ENCODE peak calls at places on chromosomes 6 and 20, in four cellular contexts. Z is NB4; C is stimulated activated CD4-positive, alpha-beta T cell treated with anti-CD3 and anti-CD28 coated beads, TNF-alpha, amount 100 ng/mL, for 24 hours; I is activated CD4-positive, alpha-beta T cell treated with anti-CD3 and anti-CD28 coated beads, Interleukin-2, amount 10 ng/mL, durations not matched to agents 24 days and 14 days. K is an unnamed sample.

GRCh38 chr20:43667341-43668132 is 623 bp downstream of the MYBL2 start:
- DNase-seq in Z (peak), C (peak), I (peak), K (peak)

GRCh38 chr6:157075549-157076426 is 247.5 kb downstream of the TMEM242 start:
- DNase-seq in Z (no peak), C (peak), I (peak), K (no peak)

GRCh38 chr6:132286298-132287019 is 114.8 kb downstream of the MOXD1 start:
- DNase-seq in Z (no peak), C (no peak), I (no peak), K (no peak)

GRCh38 chr6:69867075-69867911 is 937 bp downstream of the COL19A1 start:
- DNase-seq in Z (peak), C (peak), I (peak), K (no peak)

GRCh38 chr6:157879873-157880254 is 56.8 kb downstream of the SNX9 start:
- DNase-seq in Z (no peak), C (no peak), I (no peak), K (no peak)

GRCh38 chr20:63475209-63475608 is 2.8 kb upstream of the KCNQ2 start:
- DNase-seq in Z (peak), C (no peak), I (peak), K (peak)

GRCh38 chr6:73532288-73532687 is 11.5 kb upstream of the EEF1A1 start:
- DNase-seq in Z (no peak), C (no peak), I (no peak), K (no peak)

GRCh38 chr6:138563231-138563630 is 63.9 kb upstream of the NHSL1 start:
- DNase-seq in Z (no peak), C (no peak), I (no peak), K (no peak)

GRCh38 chr6:101275251-101275650 is 118.3 kb upstream of the GRIK2 start:
- DNase-seq in Z (no peak), C (no peak), I (no peak), K (no peak)

GRCh38 chr20:38075161-38075998 is 41.8 kb downstream of the RPRD1B start:
- DNase-seq in Z (no peak), C (no peak), I (no peak), K (no peak)

GRCh38 chr6:37011656-37012378 is 6.4 kb downstream of the FGD2 start:
- DNase-seq in Z (peak), C (no peak), I (no peak), K (no peak)

GRCh38 chr6:152897807-152898399 is 84.9 kb downstream of the FBXO5 start:
- DNase-seq in Z (peak), C (peak), I (peak), K (no peak)

GRCh38 chr20:1434571-1435336 is 31.9 kb downstream of the NSFL1C start:
- DNase-seq in Z (peak), C (peak), I (peak), K (no peak)

GRCh38 chr6:113908801-113909200 is 51.7 kb downstream of the MARCKS start:
- DNase-seq in Z (no peak), C (no peak), I (peak), K (no peak)

GRCh38 chr6:139748353-139749146 is 374.1 kb upstream of the CITED2 start:
- DNase-seq in Z (peak), C (no peak), I (no peak), K (no peak)

GRCh38 chr6:30725713-30726505 is 5.8 kb downstream of the TUBB start:
- DNase-seq in Z (peak), C (peak), I (no peak), K (no peak)

GRCh38 chr6:125570546-125570945 is 178.9 kb upstream of the HEY2 start:
- DNase-seq in Z (no peak), C (no peak), I (no peak), K (no peak)

GRCh38 chr6:57262491-57262890 is 40.4 kb upstream of the RAB23 start:
- DNase-seq in Z (no peak), C (no peak), I (no peak), K (no peak)

GRCh38 chr6:3162565-3163247 is 5.4 kb upstream of the TUBB2A start:
- DNase-seq in Z (peak), C (peak), I (peak), K (no peak)

GRCh38 chr20:62616728-62617621 is 25.3 kb upstream of the SLCO4A1 start:
- DNase-seq in Z (peak), C (peak), I (peak), K (peak)

GRCh38 chr20:9660236-9660868 is 146.0 kb downstream of the LAMP5 start:
- DNase-seq in Z (peak), C (peak), I (peak), K (no peak)